ENCODE peak calls at places on chromosomes 11 and 22, in four cellular contexts. M, L, X and B are unnamed samples.

GRCh38 chr11:85718991-85719807 is 33.2 kb upstream of the CCDC89 start:
- DNase-seq in M (no peak), X (no peak), L (no peak), B (no peak)

GRCh38 chr22:35218079-35218478 is 39.2 kb upstream of the HMGXB4 start:
- DNase-seq in L (no peak), X (no peak), M (no peak), B (no peak)

GRCh38 chr11:124612045-124612444 is 817 bp downstream of the PANX3 start:
- DNase-seq in L (no peak), M (no peak), X (no peak), B (no peak)

GRCh38 chr22:25120093-25120561 is 79.5 kb upstream of the CRYBB3 start:
- DNase-seq in M (no peak), X (no peak), L (no peak), B (no peak)

GRCh38 chr11:99548264-99548663 is 527.5 kb downstream of the CNTN5 start:
- DNase-seq in X (no peak), M (no peak), L (no peak), B (no peak)

GRCh38 chr11:115083129-115083823 is 404.9 kb downstream of the NXPE2 start:
- DNase-seq in M (no peak), L (no peak), X (no peak), B (no peak)

GRCh38 chr11:14373941-14374646 is 15.1 kb upstream of the RRAS2 start:
- DNase-seq in M (no peak), X (no peak), L (no peak), B (no peak)

GRCh38 chr22:25774575-25775026 is 32.6 kb downstream of the MYO18B start:
- DNase-seq in L (no peak), M (no peak), X (no peak), B (peak; percentile 42)

GRCh38 chr11:92390783-92391182 is 166.2 kb downstream of the FAT3 start:
- DNase-seq in X (no peak), L (no peak), M (no peak), B (no peak)

GRCh38 chr11:11525283-11525682 is 96.5 kb downstream of the GALNT18 start:
- DNase-seq in X (no peak), L (no peak), M (no peak), B (no peak)

GRCh38 chr22:27576815-27577564 is 224.6 kb downstream of the MN1 start:
- DNase-seq in L (no peak), X (no peak), M (no peak), B (no peak)

GRCh38 chr11:118434553-118435232 is 1.6 kb upstream of the KMT2A start:
- DNase-seq in M (no peak), X (peak; percentile 37), L (no peak), B (no peak)

GRCh38 chr22:46573781-46574437 is 36.5 kb upstream of the CELSR1 start:
- DNase-seq in L (no peak), X (no peak), M (no peak), B (no peak)

GRCh38 chr11:130650456-130651068 is 202.1 kb downstream of the ADAMTS15 start:
- DNase-seq in X (no peak), L (no peak), M (no peak), B (no peak)

GRCh38 chr11:44559207-44559943 is 6.1 kb upstream of the CD82 start:
- DNase-seq in M (no peak), L (peak; percentile 85), X (no peak), B (no peak)

GRCh38 chr11:24592342-24592741 is 95.5 kb downstream of the LUZP2 start:
- DNase-seq in L (no peak), M (no peak), X (no peak), B (no peak)

DNA sequence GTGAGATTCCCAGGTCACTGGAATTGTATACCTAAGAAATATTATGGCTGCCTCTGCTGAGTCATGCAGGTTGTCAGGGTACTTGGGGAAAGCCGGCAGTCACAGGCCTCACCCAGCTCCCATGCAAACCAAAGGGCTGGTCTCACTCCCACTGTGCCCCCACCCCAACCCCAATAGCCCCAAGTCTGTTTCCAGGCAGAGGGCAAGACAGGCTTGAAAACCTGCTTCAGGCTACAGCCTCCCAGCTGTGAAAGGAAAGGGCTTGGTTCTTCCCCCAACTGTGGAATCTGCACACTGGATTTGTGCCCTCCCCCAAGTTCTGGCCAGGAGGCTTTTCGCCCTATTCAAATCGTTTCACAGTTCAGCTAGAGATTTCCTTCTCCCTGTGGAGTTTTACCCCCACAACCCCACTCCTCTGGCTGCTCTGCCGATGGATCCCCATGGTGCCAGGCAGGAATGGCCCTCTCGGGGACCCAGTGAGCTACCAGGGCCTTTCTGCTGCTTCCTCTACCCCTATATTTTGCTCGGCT is 37.0 kb upstream of the ABTB2 start:
- DNase-seq in X (no peak), M (no peak), L (no peak), B (no peak)
- TF ChIP-seq SPI1 in X (no peak), M (no peak), L (no peak), B (no peak)

GRCh38 chr11:128716231-128716630 is 22.4 kb downstream of the FLI1 start:
- DNase-seq in L (no peak), X (no peak), M (no peak), B (no peak)

GRCh38 chr11:128716661-128717210 is 22.9 kb downstream of the FLI1 start:
- DNase-seq in M (no peak), L (no peak), X (no peak), B (no peak)

GRCh38 chr11:128714121-128714520 is 20.2 kb downstream of the FLI1 start:
- DNase-seq in M (no peak), X (no peak), L (no peak), B (no peak)

GRCh38 chr11:128714881-128715280 is 21.0 kb downstream of the FLI1 start:
- DNase-seq in M (no peak), X (no peak), L (no peak), B (no peak)

DNA sequence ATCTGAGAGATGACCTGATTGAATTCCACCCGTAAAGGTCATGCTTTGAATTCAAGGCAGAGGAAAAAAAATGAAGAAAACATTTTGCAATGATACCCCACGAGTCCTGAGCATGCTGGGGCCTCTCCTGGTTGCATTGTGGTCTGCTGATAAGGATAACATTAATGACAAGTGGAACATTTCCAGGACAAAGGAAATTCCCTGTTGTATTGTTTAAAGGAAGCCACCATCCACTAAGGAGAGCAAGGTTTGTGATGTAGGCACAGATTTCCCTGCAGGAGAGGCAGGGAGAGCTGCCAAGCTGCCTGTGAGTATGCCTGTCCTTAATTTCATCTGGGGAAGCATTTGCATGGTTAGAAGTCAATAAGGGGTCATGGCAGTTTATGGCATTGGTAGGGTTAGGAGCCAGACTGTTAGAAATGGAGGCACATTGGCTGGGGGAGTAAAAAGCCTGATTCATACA is 21.9 kb downstream of the FLI1 start:
- DNase-seq in L (no peak), X (no peak), M (no peak), B (no peak)
- TF ChIP-seq SPI1 in L (no peak), X (no peak), M (no peak), B (no peak)

DNA sequence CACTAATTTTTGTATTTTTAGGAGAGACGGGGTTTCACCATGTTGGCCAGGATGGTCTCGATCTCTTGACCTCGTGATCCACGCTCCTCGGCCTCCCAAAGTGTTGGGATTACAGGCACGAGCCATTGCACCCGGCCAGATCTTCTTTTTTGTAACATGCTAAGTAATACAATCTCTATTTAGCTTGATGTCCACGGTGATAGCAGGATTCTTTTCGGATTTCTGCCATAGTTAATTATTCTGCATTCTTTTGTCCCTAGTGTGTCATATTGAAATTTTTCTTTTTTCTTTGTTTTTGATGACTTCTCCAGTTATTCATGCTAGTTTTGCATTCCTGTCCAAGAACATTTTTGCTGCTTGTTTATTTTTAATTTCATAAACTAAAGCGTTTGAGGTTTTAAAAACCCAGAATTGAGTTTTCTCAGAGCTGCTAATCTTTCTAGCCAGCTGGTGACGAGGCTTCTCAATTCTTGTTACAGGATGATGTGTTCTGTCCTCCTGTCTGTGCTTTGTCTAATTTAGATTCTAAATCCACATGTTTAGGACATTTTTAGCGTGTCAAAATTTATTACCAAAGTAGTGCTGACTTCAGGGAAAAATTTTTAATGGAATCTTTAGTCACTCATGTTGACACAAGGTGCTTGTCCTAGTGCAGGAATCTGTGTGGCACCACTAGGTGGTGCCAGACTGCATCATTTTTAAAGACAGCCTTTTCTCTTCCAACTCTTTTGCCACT is 21.8 kb downstream of the NF2 start:
- DNase-seq in L (no peak), M (peak; percentile 41), X (peak; percentile 33), B (no peak)
- TF ChIP-seq SPI1 in L (no peak), M (no peak), X (no peak), B (no peak)

DNA sequence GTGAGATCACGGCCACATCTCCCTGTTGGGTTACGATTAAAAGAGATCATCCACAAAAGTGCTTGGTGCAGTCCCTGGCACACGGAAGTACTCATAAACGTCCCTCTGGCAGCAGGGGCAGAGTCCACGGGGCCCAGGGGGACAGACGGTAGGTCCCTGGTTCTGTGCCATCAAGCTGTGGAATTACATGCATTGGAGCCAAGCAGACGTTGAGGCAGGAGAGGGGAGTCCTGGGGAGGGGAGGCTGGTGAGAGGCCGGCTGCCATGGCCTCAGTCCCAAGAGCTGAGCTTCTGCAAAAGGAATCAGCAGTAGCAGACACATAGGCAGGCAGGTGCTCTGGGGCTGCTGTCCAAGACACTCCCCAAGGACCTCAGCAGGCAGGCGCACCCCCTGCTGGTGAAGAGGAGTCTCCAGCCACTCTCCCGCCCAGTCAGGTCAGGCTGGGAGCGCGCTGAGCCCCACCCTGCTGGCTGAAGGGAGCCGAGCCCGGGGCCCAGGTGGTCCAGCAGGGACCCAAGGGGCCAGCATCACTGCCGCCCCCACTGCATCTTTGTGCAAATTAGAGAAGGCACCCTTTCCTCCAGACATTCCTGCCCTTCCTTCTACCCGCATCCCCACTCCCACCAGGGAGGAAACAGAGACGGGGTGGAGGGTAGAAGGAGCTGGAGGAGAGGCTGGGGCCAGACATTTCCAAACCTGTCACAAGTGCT is 7.6 kb upstream of the KCTD17 start:
- DNase-seq in L (no peak), X (peak; percentile 81), M (peak; percentile 51), B (peak; percentile 86)
- TF ChIP-seq SPI1 in L (no peak), X (no peak), M (no peak), B (no peak)

GRCh38 chr22:24049211-24049610 is 38.1 kb downstream of the CABIN1 start:
- DNase-seq in L (no peak), M (no peak), X (no peak), B (no peak)
- TF ChIP-seq SPI1 in L (no peak), M (no peak), X (no peak), B (no peak)

GRCh38 chr11:108825381-108825780 is 160.5 kb downstream of the DDX10 start:
- DNase-seq in L (no peak), X (no peak), M (no peak), B (no peak)
- TF ChIP-seq SPI1 in L (no peak), X (no peak), M (no peak), B (no peak)

GRCh38 chr22:43088979-43089717 is at the start of gene TTLL1:
- DNase-seq in L (peak; percentile 27), X (peak; percentile 89), M (peak; percentile 87), B (peak; percentile 95)
- TF ChIP-seq SPI1 in L (no peak), X (no peak), M (no peak), B (no peak)

DNA sequence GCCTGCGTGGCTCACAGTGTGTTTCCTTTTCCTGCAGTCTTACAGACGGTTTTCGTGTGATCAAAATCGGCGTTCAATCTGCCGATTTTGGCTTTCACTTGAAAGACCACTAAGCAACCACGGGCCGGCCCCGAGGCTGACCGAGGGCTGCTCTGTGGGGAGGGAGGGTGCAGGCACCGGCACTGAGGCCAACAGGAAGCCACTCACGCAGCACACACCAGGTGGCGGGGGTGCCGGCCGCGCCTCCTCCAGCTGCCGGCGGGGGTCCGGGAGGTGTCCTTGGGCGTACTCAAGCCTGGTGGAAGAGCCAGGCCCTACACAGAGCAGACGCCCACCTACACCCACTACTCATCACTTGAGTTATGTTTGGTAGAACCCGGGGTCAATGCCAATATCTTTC is 14.3 kb downstream of the TOLLIP start:
- DNase-seq in M (no peak), L (no peak), X (no peak), B (no peak)
- TF ChIP-seq SPI1 in M (no peak), L (no peak), X (no peak), B (no peak)

GRCh38 chr11:32161293-32161692 is 70.4 kb downstream of the RCN1 start:
- DNase-seq in L (no peak), X (no peak), M (no peak), B (no peak)
- TF ChIP-seq SPI1 in L (no peak), X (no peak), M (no peak), B (no peak)